ENCODE peak calls at places on chromosome 7, in five cellular contexts. U is heart left ventricle, S is A549, I is cardiac muscle cell, Q is hepatocyte. Y is an unnamed sample.

GRCh38 chr7:110204527-110204926 is 886.4 kb upstream of the LRRN3 start:
- DNase-seq in U (no peak), S (peak; percentile 23), I (peak; percentile 28), Q (peak; percentile 32), Y (no peak)

GRCh38 chr7:110071219-110071618 is 1019.7 kb upstream of the LRRN3 start:
- DNase-seq in U (no peak), S (no peak), I (no peak), Q (no peak), Y (no peak)

GRCh38 chr7:104642551-104642950 is 314.1 kb downstream of the LHFPL3 start:
- DNase-seq in U (no peak), S (no peak), I (no peak), Q (no peak), Y (no peak)

GRCh38 chr7:102916881-102917280 is 4.1 kb downstream of the LRRC17 start:
- DNase-seq in U (no peak), S (no peak), I (no peak), Q (no peak), Y (no peak)

GRCh38 chr7:28298870-28299484 is 113.3 kb upstream of the CREB5 start:
- DNase-seq in U (peak; percentile 34), S (peak; percentile 84), I (peak; percentile 79), Q (peak; percentile 77), Y (no peak)

GRCh38 chr7:104252409-104253134 is 44.8 kb upstream of the ORC5 start:
- DNase-seq in U (no peak), S (peak; percentile 35), I (no peak), Q (no peak), Y (no peak)

GRCh38 chr7:94374231-94374630 is 20.5 kb upstream of the COL1A2 start:
- DNase-seq in U (peak; percentile 80), S (no peak), I (peak; percentile 45), Q (peak; percentile 84), Y (peak; percentile 91)

GRCh38 chr7:42110333-42110732 is 126.7 kb downstream of the GLI3 start:
- DNase-seq in U (no peak), S (no peak), I (no peak), Q (no peak), Y (no peak)

GRCh38 chr7:122100021-122100420 is 44.0 kb downstream of the AASS start:
- DNase-seq in U (no peak), S (no peak), I (no peak), Q (no peak), Y (no peak)

GRCh38 chr7:81236560-81236959 is 317.7 kb upstream of the SEMA3C start:
- DNase-seq in U (no peak), S (no peak), I (no peak), Q (no peak), Y (no peak)

GRCh38 chr7:13077466-13077865 is 390.0 kb downstream of the ARL4A start:
- DNase-seq in U (no peak), S (no peak), I (no peak), Q (no peak), Y (no peak)

GRCh38 chr7:132485600-132486594 is 90.4 kb downstream of the PLXNA4 start:
- DNase-seq in U (peak; percentile 60), S (no peak), I (peak; percentile 26), Q (no peak), Y (peak; percentile 82)

GRCh38 chr7:131212114-131212513 is 115.6 kb upstream of the MKLN1 start:
- DNase-seq in U (no peak), S (no peak), I (peak; percentile 55), Q (peak; percentile 55), Y (no peak)

GRCh38 chr7:33418251-33418701 is 288.9 kb downstream of the BBS9 start:
- DNase-seq in U (no peak), S (no peak), I (no peak), Q (no peak), Y (no peak)

GRCh38 chr7:21912305-21912704 is 33.4 kb downstream of the CDCA7L start:
- DNase-seq in U (peak; percentile 84), S (no peak), I (no peak), Q (no peak), Y (peak; percentile 78)

GRCh38 chr7:83755526-83755925 is 106.6 kb upstream of the SEMA3E start:
- DNase-seq in U (no peak), S (no peak), I (no peak), Q (no peak), Y (no peak)

GRCh38 chr7:36180121-36180520 is 27.1 kb downstream of the EEPD1 start:
- DNase-seq in U (no peak), S (no peak), I (no peak), Q (no peak), Y (no peak)

GRCh38 chr7:83519240-83519639 is 129.7 kb downstream of the SEMA3E start:
- DNase-seq in U (no peak), S (no peak), I (no peak), Q (no peak), Y (no peak)

GRCh38 chr7:149598721-149599308 is 101.2 kb upstream of the ZNF746 start:
- DNase-seq in U (no peak), S (peak; percentile 45), I (peak; percentile 53), Q (peak; percentile 38), Y (no peak)

GRCh38 chr7:113918946-113919345 is at the start of gene PPP1R3A:
- DNase-seq in U (peak; percentile 40), S (no peak), I (peak; percentile 77), Q (no peak), Y (no peak)

GRCh38 chr7:46545790-46546189 is 624.7 kb upstream of the IGFBP3 start:
- DNase-seq in U (no peak), S (peak; percentile 65), I (no peak), Q (no peak), Y (no peak)

GRCh38 chr7:128682125-128682524 is 10.0 kb downstream of the GARIN1A start:
- DNase-seq in U (no peak), S (no peak), I (no peak), Q (no peak), Y (no peak)

GRCh38 chr7:132394283-132395003 is 181.8 kb downstream of the PLXNA4 start:
- DNase-seq in U (no peak), S (peak; percentile 26), I (no peak), Q (no peak), Y (no peak)

GRCh38 chr7:26709210-26709990 is 155.0 kb downstream of the SKAP2 start:
- DNase-seq in U (no peak), S (no peak), I (no peak), Q (no peak), Y (no peak)

GRCh38 chr7:138257459-138258193 is 181.4 kb downstream of the AKR1D1 start:
- DNase-seq in U (no peak), S (no peak), I (peak; percentile 95), Q (peak; percentile 88), Y (no peak)

GRCh38 chr7:10483671-10484070 is 490.0 kb upstream of the PHF14 start:
- DNase-seq in U (no peak), S (no peak), I (no peak), Q (no peak), Y (no peak)

GRCh38 chr7:77933394-77933793 is 134.8 kb downstream of the PHTF2 start:
- DNase-seq in U (no peak), S (peak; percentile 31), I (no peak), Q (no peak), Y (no peak)

GRCh38 chr7:42700376-42701327 is 211.2 kb downstream of the C7orf25 start:
- DNase-seq in U (no peak), S (no peak), I (no peak), Q (no peak), Y (no peak)

GRCh38 chr7:1368682-1369571 is 90.3 kb downstream of the MICALL2 start:
- DNase-seq in U (peak; percentile 20), S (peak; percentile 61), I (peak; percentile 79), Q (peak; percentile 63), Y (no peak)

GRCh38 chr7:18356195-18356645 is 139.3 kb upstream of the HDAC9 start:
- DNase-seq in U (no peak), S (peak; percentile 28), I (peak; percentile 28), Q (peak; percentile 23), Y (no peak)

GRCh38 chr7:143988986-143989745 is 11.0 kb upstream of the OR6B1 start:
- DNase-seq in U (no peak), S (no peak), I (no peak), Q (no peak), Y (no peak)

GRCh38 chr7:17123020-17123419 is 175.4 kb upstream of the AHR start:
- DNase-seq in U (no peak), S (peak; percentile 25), I (no peak), Q (no peak), Y (no peak)

GRCh38 chr7:2921748-2922147 is 77.6 kb upstream of the GNA12 start:
- DNase-seq in U (no peak), S (no peak), I (peak; percentile 47), Q (no peak), Y (no peak)

GRCh38 chr7:55119571-55119970 is 100.8 kb downstream of the EGFR start:
- DNase-seq in U (no peak), S (no peak), I (no peak), Q (no peak), Y (no peak)

GRCh38 chr7:118330373-118330772 is 105.9 kb downstream of the ANKRD7 start:
- DNase-seq in U (no peak), S (no peak), I (no peak), Q (no peak), Y (no peak)

GRCh38 chr7:126838194-126838593 is 414.5 kb downstream of the GRM8 start:
- DNase-seq in U (no peak), S (no peak), I (no peak), Q (no peak), Y (no peak)
- H3K9me3 ChIP-seq in U (no peaks in the 10 kb centered on the region), S (no peaks in the 10 kb centered on the region), I (no peaks in the 10 kb centered on the region), Q (no peaks in the 10 kb centered on the region), Y (no peaks in the 10 kb centered on the region)

GRCh38 chr7:74029094-74029785 is 1.3 kb downstream of the ELN start:
- DNase-seq in U (peak; percentile 53), S (no peak), I (no peak), Q (no peak), Y (peak; percentile 85)
- H3K27ac ChIP-seq in U (peak overlapping the region; percentile 84), S (no peak overlapping the region), I (no peak overlapping the region), Q (no peak overlapping the region), Y (peak overlapping the region; percentile 53)

GRCh38 chr7:100949931-100950443 is 653 bp downstream of the MUC3A start:
- DNase-seq in U (no peak), S (no peak), I (no peak), Q (no peak), Y (no peak)
- H3K4me3 ChIP-seq in U (peak overlapping the region; percentile 41), S (no peak overlapping the region), I (no peak overlapping the region), Q (no peak overlapping the region), Y (no peak overlapping the region)

GRCh38 chr7:100604976-100605911 is 3.1 kb downstream of the PCOLCE start:
- DNase-seq in U (peak; percentile 74), S (peak; percentile 48), I (peak; percentile 51), Q (peak; percentile 73), Y (peak; percentile 84)

GRCh38 chr7:100607111-100607510 is 4.9 kb downstream of the PCOLCE start:
- DNase-seq in U (no peak), S (no peak), I (no peak), Q (no peak), Y (no peak)

GRCh38 chr7:100604078-100604975 is 2.2 kb downstream of the PCOLCE start:
- DNase-seq in U (peak; percentile 86), S (peak; percentile 78), I (peak; percentile 80), Q (peak; percentile 87), Y (peak; percentile 80)

GRCh38 chr7:100603697-100604077 is 1.5 kb downstream of the PCOLCE start:
- DNase-seq in U (no peak), S (no peak), I (peak; percentile 42), Q (no peak), Y (no peak)

DNA sequence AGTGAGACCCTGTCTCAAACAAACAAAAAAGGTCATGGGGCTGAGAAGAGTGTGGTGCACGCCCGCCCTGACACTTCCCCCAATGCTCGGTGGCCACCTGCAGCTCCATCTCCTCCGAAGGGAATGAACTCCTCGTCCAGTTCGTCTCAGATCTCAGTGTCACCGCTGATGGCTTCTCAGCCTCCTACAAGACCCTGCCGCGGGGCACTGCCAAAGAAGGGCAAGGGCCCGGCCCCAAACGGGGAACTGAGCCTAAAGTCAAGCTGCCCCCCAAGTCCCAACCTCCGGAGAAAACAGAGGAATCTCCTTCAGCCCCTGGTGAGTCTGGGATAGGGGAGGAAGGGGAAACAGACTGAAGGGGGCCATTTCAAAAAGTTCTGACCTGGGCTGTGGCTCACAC is 4.2 kb downstream of the PCOLCE start:
- DNase-seq in U (no peak), S (no peak), I (no peak), Q (no peak), Y (no peak)
- H3K9me3 ChIP-seq in U (no peaks in the 10 kb centered on the region), S (no peaks in the 10 kb centered on the region), I (no peaks in the 10 kb centered on the region), Q (no peaks in the 10 kb centered on the region), Y (no peaks in the 10 kb centered on the region)

Y was measured in right cardiac atrium.